ENCODE peak calls at places on chromosome 21, in five cellular contexts. Z, Q, Y, E and N are unnamed samples.

GRCh38 chr21:42027804-42028753 is 17.9 kb upstream of the ZBTB21 start:
- DNase-seq in Z (no peak), Q (no peak), Y (no peak), E (no peak), N (no peak)

GRCh38 chr21:44704636-44705001 is 6.8 kb downstream of the TSPEAR start:
- DNase-seq in Z (peak), Q (no peak), Y (peak), E (no peak), N (no peak)

GRCh38 chr21:16117331-16117730 is 387.5 kb downstream of the USP25 start:
- DNase-seq in Z (no peak), Q (no peak), Y (no peak), E (no peak), N (no peak)

GRCh38 chr21:33362044-33362555 is 37.3 kb downstream of the IFNAR1 start:
- DNase-seq in Z (peak), Q (no peak), Y (peak), E (no peak), N (peak)

GRCh38 chr21:42009831-42010506 is at the start of gene ZBTB21:
- DNase-seq in Z (peak), Q (peak), Y (peak), E (peak), N (peak)

GRCh38 chr21:23152130-23152529 is 2153.9 kb downstream of the NCAM2 start:
- DNase-seq in Z (no peak), Q (no peak), Y (no peak), E (no peak), N (no peak)

GRCh38 chr21:44723177-44724131 is 12.1 kb upstream of the TSPEAR start:
- DNase-seq in Z (peak), Q (no peak), Y (peak), E (no peak), N (no peak)

GRCh38 chr21:42291003-42291750 is 24.0 kb downstream of the TFF3 start:
- DNase-seq in Z (no peak), Q (no peak), Y (no peak), E (no peak), N (no peak)

GRCh38 chr21:24514081-24514733 is 1093.1 kb downstream of the MRPL39 start:
- DNase-seq in Z (no peak), Q (no peak), Y (no peak), E (no peak), N (no peak)

GRCh38 chr21:24903954-24904635 is 703.2 kb downstream of the MRPL39 start:
- DNase-seq in Z (no peak), Q (no peak), Y (no peak), E (no peak), N (no peak)

GRCh38 chr21:16241500-16241963 is 511.8 kb downstream of the USP25 start:
- DNase-seq in Z (peak), Q (peak), Y (peak), E (peak), N (no peak)

GRCh38 chr21:19640964-19641363 is 1237.4 kb upstream of the TMPRSS15 start:
- DNase-seq in Z (no peak), Q (no peak), Y (no peak), E (no peak), N (no peak)

GRCh38 chr21:39852021-39852721 is 15.1 kb upstream of the PCP4 start:
- DNase-seq in Z (no peak), Q (no peak), Y (no peak), E (no peak), N (no peak)

GRCh38 chr21:26506951-26507350 is 66.1 kb downstream of the CYYR1 start:
- DNase-seq in Z (no peak), Q (peak), Y (no peak), E (no peak), N (no peak)

GRCh38 chr21:15094706-15095105 is 29.9 kb upstream of the NRIP1 start:
- DNase-seq in Z (no peak), Q (no peak), Y (no peak), E (no peak), N (no peak)

GRCh38 chr21:44957047-44957831 is 17.4 kb downstream of the SLX9 start:
- DNase-seq in Z (no peak), Q (no peak), Y (no peak), E (no peak), N (no peak)

GRCh38 chr21:45456014-45456835 is 51.3 kb downstream of the COL18A1 start:
- DNase-seq in Z (no peak), Q (no peak), Y (no peak), E (no peak), N (no peak)

GRCh38 chr21:44571296-44571695 is 2.2 kb upstream of the KRTAP10-4 start:
- DNase-seq in Z (no peak), Q (no peak), Y (no peak), E (no peak), N (no peak)

GRCh38 chr21:30747159-30747558 is at the start of gene KRTAP21-2:
- DNase-seq in Z (no peak), Q (no peak), Y (no peak), E (no peak), N (no peak)
- H2BK12ac ChIP-seq in Z (no peak), Q (no peak), Y (no peak), E (no peak), N (no peak)

DNA sequence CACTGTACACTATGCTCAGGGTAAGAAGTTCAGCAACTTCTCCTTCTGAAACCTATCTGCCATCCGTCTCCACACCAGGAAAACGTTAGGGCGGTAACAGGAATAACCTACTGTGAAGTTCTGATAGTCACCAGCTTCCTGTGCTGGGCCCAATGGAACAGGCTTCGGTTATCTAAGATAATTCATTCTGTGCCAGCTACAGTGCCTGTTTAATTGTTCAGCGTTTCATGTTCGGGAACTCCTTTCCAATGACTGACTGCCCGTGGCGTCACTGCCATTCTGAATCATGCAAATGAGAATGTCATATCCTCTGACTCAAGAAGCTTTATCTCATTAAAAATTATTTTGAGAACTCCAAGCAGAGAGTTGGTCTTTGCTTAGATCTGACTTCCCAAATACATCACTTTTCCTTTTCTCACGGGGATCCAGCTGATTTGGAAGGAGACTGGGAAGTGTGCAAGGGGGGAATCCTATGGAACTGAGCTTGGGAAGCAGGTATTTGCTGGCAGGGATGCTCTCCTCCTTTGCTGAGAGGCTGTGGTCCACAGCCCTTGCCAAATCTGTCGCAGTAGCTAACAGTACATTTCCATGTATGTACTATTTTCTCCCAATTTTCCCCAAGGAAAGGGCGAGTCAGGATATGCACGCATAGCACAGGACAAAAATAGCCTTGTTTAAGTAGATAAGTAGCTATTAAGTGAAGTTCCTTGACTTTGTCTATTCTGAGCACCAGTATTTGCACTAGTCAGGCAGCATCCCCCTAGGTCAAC is 358.7 kb downstream of the LTN1 start:
- DNase-seq in Z (no peak), Q (peak), Y (no peak), E (no peak), N (no peak)
- H4K8ac ChIP-seq in Z (no peak), Q (no peak), Y (no peak), E (no peak), N (no peak)

DNA sequence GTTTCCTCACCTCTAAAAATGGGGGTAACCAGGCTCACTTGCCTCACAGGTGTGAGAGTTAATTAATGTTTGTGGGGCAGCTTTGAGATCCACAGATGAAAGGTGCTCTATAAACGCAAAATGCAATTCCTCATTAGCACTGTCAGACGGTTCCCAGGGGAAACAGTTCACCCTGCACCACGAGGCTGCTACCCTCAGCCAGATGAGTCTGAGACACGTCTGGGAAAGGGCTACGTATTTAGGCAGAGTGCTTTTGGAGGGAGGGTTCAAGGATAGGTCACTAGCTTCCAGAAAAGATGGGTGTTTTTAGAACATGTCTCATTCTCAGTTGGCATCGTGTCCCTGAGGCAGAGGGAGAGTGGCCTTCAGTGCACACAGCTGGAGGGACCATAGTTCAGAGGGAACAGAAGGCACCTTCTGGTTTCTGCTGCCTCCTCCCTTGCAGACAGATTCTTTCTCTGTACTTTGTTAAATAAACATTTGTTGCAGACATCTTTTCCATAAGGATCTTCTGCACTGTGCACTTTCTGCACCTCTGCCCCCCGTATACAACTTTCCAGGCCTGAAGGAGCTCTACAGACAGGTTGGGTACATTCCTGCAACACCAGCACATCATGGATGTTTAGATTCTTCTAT is 139.9 kb downstream of the CLIC6 start:
- DNase-seq in Z (no peak), Q (peak), Y (no peak), E (no peak), N (no peak)
- H2AK5ac ChIP-seq in Z (no peak), Q (peak), Y (no peak), E (no peak), N (peak)

DNA sequence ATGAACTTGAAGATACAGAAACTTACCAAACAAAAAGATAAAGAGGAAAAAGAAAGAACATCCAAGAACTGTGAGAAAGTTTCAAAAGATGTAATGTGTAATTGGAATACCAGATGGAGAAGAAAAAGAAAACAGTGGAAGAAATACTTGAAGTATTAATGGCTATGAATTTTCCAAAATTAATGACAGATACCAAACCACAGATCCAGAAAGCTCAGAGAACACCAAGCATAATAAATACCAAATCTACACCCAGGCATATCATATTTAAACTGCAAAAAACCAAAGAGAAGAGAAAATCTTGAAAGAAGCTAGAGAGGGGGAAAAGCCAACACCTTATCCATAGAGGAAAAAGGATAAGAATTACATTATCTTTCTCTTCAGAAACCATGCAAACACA is 136.4 kb downstream of the CLIC6 start:
- DNase-seq in Z (no peak), Q (no peak), Y (no peak), E (no peak), N (no peak)
- H2BK12ac ChIP-seq in Z (no peak), Q (no peak), Y (no peak), E (no peak), N (no peak)

GRCh38 chr21:43363506-43364260 is 63.2 kb downstream of the SIK1 start:
- DNase-seq in Z (no peak), Q (no peak), Y (no peak), E (no peak), N (no peak)

GRCh38 chr21:43361493-43362296 is 65.2 kb downstream of the SIK1 start:
- DNase-seq in Z (no peak), Q (peak), Y (no peak), E (no peak), N (no peak)

GRCh38 chr21:43362928-43363314 is 64.0 kb downstream of the SIK1 start:
- DNase-seq in Z (no peak), Q (no peak), Y (no peak), E (no peak), N (no peak)

GRCh38 chr21:43361127-43361492 is 65.8 kb downstream of the SIK1 start:
- DNase-seq in Z (no peak), Q (no peak), Y (no peak), E (no peak), N (peak)

GRCh38 chr21:43362306-43362927 is 64.5 kb downstream of the SIK1 start:
- DNase-seq in Z (peak), Q (peak), Y (peak), E (no peak), N (peak)
- H4K8ac ChIP-seq in Z (no peak), Q (peak), Y (no peak), E (no peak), N (no peak)

DNA sequence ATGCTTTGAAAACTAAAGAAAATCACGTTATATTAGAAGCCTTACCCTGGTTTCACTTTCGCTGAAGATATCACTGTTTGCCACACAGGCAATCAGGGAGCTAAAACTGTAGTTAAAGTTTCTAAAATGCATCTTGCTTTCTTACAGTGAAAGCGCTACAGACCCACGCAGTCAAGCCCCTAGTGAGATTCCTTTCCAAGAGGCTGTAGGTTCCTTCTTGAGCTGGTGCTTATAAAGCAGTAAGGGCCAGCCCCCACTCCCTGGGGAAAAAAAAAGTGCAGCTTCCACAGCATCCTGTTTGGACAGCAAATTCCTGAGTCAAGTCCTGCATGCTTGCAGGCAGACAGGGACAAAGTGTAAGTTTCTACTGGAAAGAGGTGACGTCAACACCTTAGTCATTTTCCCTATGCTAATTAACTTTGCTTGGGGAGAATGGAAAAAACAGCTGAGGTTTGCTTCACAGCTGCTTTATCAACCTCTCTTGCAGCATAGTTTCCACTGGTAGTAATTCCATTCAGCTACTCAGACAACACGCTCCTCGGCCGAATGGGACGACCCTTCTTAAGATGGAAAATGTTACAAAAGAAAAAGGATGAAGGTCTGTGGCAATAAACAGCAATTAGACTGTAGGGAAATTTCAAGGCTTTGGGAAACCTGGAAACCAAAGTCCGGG is 14.7 kb upstream of the KCNE1 start:
- DNase-seq in Z (no peak), Q (peak), Y (peak), E (peak), N (peak)
- H2AK5ac ChIP-seq in Z (no peak), Q (peak), Y (no peak), E (no peak), N (no peak)